ENCODE peak calls at places on chromosomes 1 and 21, in four cellular contexts. Q is stromal cell of bone marrow; T is naive thymus-derived CD8-positive, alpha-beta T cell; J is neural crest cell. Z is an unnamed sample.

GRCh38 chr1:192700834-192701271 is 64.9 kb downstream of the RGS13 start:
- DNase-seq in T (no peak), Q (peak), J (no peak), Z (no peak)

GRCh38 chr1:36089393-36090121 is 865 bp downstream of the ADPRS start:
- DNase-seq in Q (no peak), T (no peak), J (no peak), Z (no peak)

GRCh38 chr1:239558992-239559391 is 172.6 kb downstream of the CHRM3 start:
- DNase-seq in T (no peak), J (no peak), Q (no peak), Z (no peak)

GRCh38 chr21:43361127-43361492 is 65.8 kb downstream of the SIK1 start:
- DNase-seq in Q (no peak), J (no peak), T (peak), Z (no peak)

GRCh38 chr1:109331113-109331512 is 24.3 kb upstream of the MYBPHL start:
- DNase-seq in J (no peak), T (no peak), Q (no peak), Z (no peak)

GRCh38 chr1:223669003-223669402 is 3.5 kb upstream of the CAPN8 start:
- DNase-seq in T (no peak), Q (no peak), J (no peak), Z (no peak)

GRCh38 chr1:85579619-85580018 is 942 bp upstream of the CCN1 start:
- DNase-seq in T (no peak), Q (no peak), J (no peak), Z (no peak)

GRCh38 chr1:160672789-160673695 is 26.2 kb upstream of the SLAMF1 start:
- DNase-seq in Q (no peak), J (no peak), T (no peak), Z (no peak)

GRCh38 chr1:246425139-246425794 is 81.8 kb downstream of the SMYD3 start:
- DNase-seq in T (no peak), J (no peak), Q (no peak), Z (no peak)

GRCh38 chr1:116971965-116972675 is 29.4 kb upstream of the CD101 start:
- DNase-seq in J (no peak), T (no peak), Q (no peak), Z (no peak)

GRCh38 chr1:54649130-54649898 is 7.7 kb downstream of the MROH7 start:
- DNase-seq in T (no peak), Q (no peak), J (no peak), Z (no peak)

GRCh38 chr1:85628791-85629531 is 48.4 kb downstream of the CCN1 start:
- DNase-seq in J (no peak), Q (peak), T (no peak), Z (no peak)

GRCh38 chr1:205805082-205805711 is 7.8 kb downstream of the SLC41A1 start:
- DNase-seq in Q (no peak), T (no peak), J (no peak), Z (no peak)

GRCh38 chr1:159279754-159280153 is 22.4 kb upstream of the FCER1A start:
- DNase-seq in Q (no peak), T (no peak), J (no peak), Z (no peak)

GRCh38 chr1:243236604-243237252 is 18.4 kb downstream of the CEP170 start:
- DNase-seq in Q (no peak), J (no peak), T (no peak), Z (no peak)

GRCh38 chr1:12109901-12110300 is 46.8 kb downstream of the TNFRSF8 start:
- DNase-seq in J (no peak), Q (no peak), T (no peak), Z (no peak)

GRCh38 chr1:109625601-109626560 is 6.2 kb downstream of the AMPD2 start:
- DNase-seq in J (no peak), Q (no peak), T (no peak), Z (no peak)

GRCh38 chr1:196400478-196401453 is 207.5 kb downstream of the KCNT2 start:
- DNase-seq in T (no peak), Q (peak), J (no peak), Z (no peak)

GRCh38 chr1:90723561-90724108 is 6.5 kb upstream of the BARHL2 start:
- DNase-seq in Q (no peak), T (no peak), J (no peak), Z (no peak)

GRCh38 chr1:30920827-30921226 is 12.3 kb upstream of the SDC3 start:
- DNase-seq in Q (peak), J (no peak), T (no peak), Z (no peak)

GRCh38 chr1:46687095-46687659 is 15.5 kb downstream of the TEX38 start:
- DNase-seq in J (no peak), T (no peak), Q (peak), Z (no peak)

GRCh38 chr1:5713101-5713820 is 279.0 kb downstream of the NPHP4 start:
- DNase-seq in T (no peak), Q (no peak), J (no peak), Z (no peak)

GRCh38 chr1:107213225-107213624 is 72.4 kb downstream of the NTNG1 start:
- DNase-seq in T (no peak), Q (no peak), J (no peak), Z (no peak)

GRCh38 chr1:228393811-228394570 is 12.6 kb downstream of the TRIM11 start:
- DNase-seq in Q (no peak), J (no peak), T (no peak), Z (no peak)

GRCh38 chr1:115559987-115560386 is 81.8 kb upstream of the VANGL1 start:
- DNase-seq in Q (no peak), J (no peak), T (no peak), Z (no peak)

GRCh38 chr1:201471772-201472171 is 2.8 kb upstream of the PHLDA3 start:
- DNase-seq in Q (peak), J (no peak), T (no peak), Z (no peak)

GRCh38 chr1:24151175-24151533 is 8.2 kb upstream of the IL22RA1 start:
- DNase-seq in Q (no peak), T (no peak), J (no peak), Z (no peak)

GRCh38 chr1:32386993-32387392 is 7.2 kb downstream of the BSDC1 start:
- DNase-seq in J (no peak), T (no peak), Q (no peak), Z (no peak)

GRCh38 chr1:212167098-212167497 is 118.1 kb upstream of the PPP2R5A start:
- DNase-seq in J (no peak), T (no peak), Q (peak), Z (no peak)

GRCh38 chr1:72516826-72517225 is 234.5 kb upstream of the NEGR1 start:
- DNase-seq in J (no peak), Q (no peak), T (no peak), Z (no peak)

GRCh38 chr1:67171978-67172377 is 5.7 kb downstream of the IL23R start:
- DNase-seq in T (no peak), Q (no peak), J (no peak), Z (no peak)

GRCh38 chr21:46605759-46606426 is 1.0 kb upstream of the S100B start:
- DNase-seq in T (peak), J (no peak), Q (no peak), Z (peak)

GRCh38 chr1:84254703-84255238 is 46.7 kb upstream of the SAMD13 start:
- DNase-seq in Q (no peak), J (no peak), T (no peak), Z (no peak)

Z was measured in activated gamma-delta T cell treated with Interleukin-2 at 50 U/mL for 16 hours.